ENCODE peak calls at places on chromosomes 1 and 21, in eight cellular contexts. U is left ventricle myocardium inferior, E is OCI-LY7, B is HCT116, C is colonic mucosa, G is pancreas, Z is PC-3, M is thoracic aorta. J is an unnamed sample. For H3K4me1, the result is how much of the 10 kb centered on the place peaks cover.

GRCh38 chr1:198259336-198260109 is 102.7 kb downstream of the NEK7 start:
- DNase-seq in U (no peak), G (no peak), Z (peak), B (no peak), C (no peak), M (no peak), E (no peak), J (no peak)

GRCh38 chr1:5620418-5620817 is 371.8 kb downstream of the NPHP4 start:
- DNase-seq in M (no peak), E (no peak), Z (no peak), G (no peak), C (no peak), U (no peak), B (no peak), J (no peak)

GRCh38 chr1:21280011-21280471 is 10.2 kb downstream of the ECE1 start:
- DNase-seq in G (no peak), M (no peak), C (peak), U (peak), B (no peak), E (no peak), Z (no peak), J (no peak)

GRCh38 chr1:206117151-206117948 is at the start of gene AVPR1B:
- DNase-seq in G (peak), Z (peak), C (peak), B (no peak), E (no peak), U (peak), M (no peak), J (peak)

GRCh38 chr1:41286992-41287391 is 44.9 kb upstream of the SCMH1 start:
- DNase-seq in B (no peak), U (no peak), E (no peak), G (no peak), Z (no peak), C (no peak), M (no peak), J (no peak)

GRCh38 chr1:202254454-202255252 is 61.1 kb downstream of the LGR6 start:
- DNase-seq in B (no peak), Z (peak), M (no peak), C (no peak), G (no peak), E (no peak), U (no peak), J (no peak)

GRCh38 chr1:1004780-1005697 is 5.1 kb upstream of the HES4 start:
- DNase-seq in G (peak), E (no peak), U (no peak), C (peak), M (no peak), B (no peak), Z (no peak), J (peak)

GRCh38 chr1:19934336-19934735 is 10.9 kb upstream of the PLA2G2E start:
- DNase-seq in M (no peak), B (no peak), U (no peak), Z (no peak), C (no peak), G (no peak), E (no peak), J (no peak)

GRCh38 chr1:27102707-27103468 is 52.0 kb downstream of the SLC9A1 start:
- DNase-seq in E (peak), M (no peak), Z (peak), B (no peak), U (peak), G (peak), C (peak), J (peak)

GRCh38 chr1:241451981-241452380 is 67.6 kb downstream of the FH start:
- DNase-seq in M (no peak), U (no peak), G (no peak), E (no peak), B (no peak), C (no peak), Z (no peak), J (no peak)

GRCh38 chr1:36328713-36329112 is 5.3 kb upstream of the EVA1B start:
- DNase-seq in U (no peak), Z (peak), M (no peak), C (peak), G (no peak), E (no peak), B (no peak), J (no peak)

GRCh38 chr21:27693376-27693775 is 726.5 kb upstream of the ADAMTS5 start:
- DNase-seq in C (no peak), U (no peak), Z (peak), B (no peak), E (no peak), M (no peak), G (no peak), J (no peak)

GRCh38 chr1:63664742-63665141 is 71.5 kb downstream of the PGM1 start:
- DNase-seq in C (no peak), G (no peak), Z (no peak), U (no peak), E (no peak), B (no peak), M (no peak), J (no peak)

GRCh38 chr1:54331091-54331772 is 75.0 kb downstream of the SSBP3 start:
- DNase-seq in G (no peak), C (no peak), B (no peak), E (peak), M (no peak), U (no peak), Z (no peak), J (no peak)

GRCh38 chr1:232650433-232650832 is 20.5 kb upstream of the SIPA1L2 start:
- DNase-seq in G (no peak), B (no peak), E (no peak), Z (no peak), C (no peak), M (no peak), U (no peak), J (no peak)

GRCh38 chr1:206606867-206607266 is 5.4 kb downstream of the EIF2D start:
- DNase-seq in B (peak), C (no peak), M (no peak), G (no peak), U (no peak), Z (peak), E (peak), J (no peak)

GRCh38 chr1:225817611-225818061 is 7.7 kb downstream of the EPHX1 start:
- DNase-seq in Z (peak), U (peak), M (peak), E (no peak), G (peak), B (peak), C (peak), J (peak)

GRCh38 chr1:30875197-30875596 is 33.4 kb downstream of the SDC3 start:
- DNase-seq in E (no peak), M (no peak), C (no peak), U (no peak), G (peak), B (no peak), Z (no peak), J (no peak)

GRCh38 chr1:12112711-12113161 is 49.6 kb downstream of the TNFRSF8 start:
- DNase-seq in B (no peak), E (no peak), C (no peak), M (no peak), U (no peak), Z (no peak), G (no peak), J (no peak)

GRCh38 chr1:175390081-175390481 is 197.5 kb upstream of the KIAA0040 start:
- DNase-seq in E (no peak), Z (no peak), G (peak), M (no peak), B (no peak), U (no peak), C (no peak), J (no peak)

GRCh38 chr1:64823691-64824476 is 79.0 kb downstream of the RAVER2 start:
- DNase-seq in M (peak), C (peak), G (peak), B (peak), Z (peak), U (peak), E (peak), J (no peak)

GRCh38 chr1:31765041-31765467 is 914 bp upstream of the ADGRB2 start:
- DNase-seq in E (peak), G (no peak), C (no peak), Z (peak), M (no peak), B (no peak), U (no peak), J (no peak)

GRCh38 chr1:231929311-231929710 is 302.7 kb downstream of the DISC1 start:
- DNase-seq in U (no peak), C (no peak), B (no peak), M (no peak), E (no peak), Z (no peak), G (no peak), J (no peak)

GRCh38 chr21:37593740-37594471 is 227.3 kb downstream of the DYRK1A start:
- DNase-seq in M (no peak), U (no peak), G (no peak), E (no peak), Z (no peak), B (no peak), C (no peak), J (no peak)

GRCh38 chr1:45230537-45230936 is 24.1 kb upstream of the ZSWIM5 start:
- DNase-seq in C (peak), E (peak), Z (peak), B (no peak), M (no peak), U (no peak), G (peak), J (no peak)

GRCh38 chr1:7477593-7477992 is 293.5 kb upstream of the VAMP3 start:
- DNase-seq in B (no peak), M (no peak), Z (no peak), E (no peak), C (no peak), U (no peak), G (no peak), J (no peak)

GRCh38 chr1:114152211-114153050 is 1.2 kb downstream of the SYT6 start:
- DNase-seq in Z (peak), U (peak), B (no peak), M (no peak), E (no peak), C (no peak), G (peak), J (peak)

GRCh38 chr21:14841511-14842472 is 223.0 kb downstream of the NRIP1 start:
- DNase-seq in U (no peak), M (no peak), Z (no peak), G (no peak), B (no peak), C (no peak), E (no peak), J (peak)

GRCh38 chr1:59142663-59143487 is 154.0 kb upstream of the FGGY start:
- DNase-seq in B (peak), G (no peak), M (no peak), U (no peak), Z (peak), E (no peak), C (no peak), J (no peak)

GRCh38 chr21:46203203-46203600 is 18.9 kb upstream of the SPATC1L start:
- DNase-seq in G (no peak), E (no peak), C (no peak), Z (no peak), M (no peak), B (no peak), U (peak), J (no peak)

GRCh38 chr1:65911679-65912078 is 119.0 kb downstream of the PDE4B start:
- DNase-seq in E (no peak), C (no peak), B (no peak), G (no peak), U (no peak), Z (no peak), M (no peak), J (no peak)

GRCh38 chr1:11256299-11256698 is 6.1 kb downstream of the MTOR start:
- DNase-seq in G (no peak), Z (no peak), U (no peak), M (no peak), B (no peak), C (no peak), E (no peak), J (no peak)

GRCh38 chr1:232630047-232630893 is at the start of gene SIPA1L2:
- DNase-seq in U (peak), G (peak), B (peak), Z (peak), C (peak), M (peak), E (peak), J (peak)

GRCh38 chr1:150164769-150165168 is 15.1 kb downstream of the PLEKHO1 start:
- DNase-seq in M (no peak), B (no peak), E (no peak), G (no peak), U (no peak), C (no peak), Z (no peak), J (no peak)

GRCh38 chr1:41102208-41102607 is 80.7 kb upstream of the SLFNL1 start:
- DNase-seq in E (no peak), Z (peak), B (no peak), G (peak), C (peak), M (peak), U (peak), J (peak)

GRCh38 chr1:26961826-26962225 is 1.6 kb upstream of the KDF1 start:
- DNase-seq in Z (peak), G (no peak), C (no peak), B (no peak), E (no peak), M (no peak), U (no peak), J (no peak)

GRCh38 chr1:70509996-70510876 is 99.2 kb downstream of the CTH start:
- DNase-seq in B (peak), C (no peak), E (peak), Z (peak), U (no peak), G (peak), M (no peak), J (no peak)

GRCh38 chr1:22117851-22118250 is 25.0 kb downstream of the WNT4 start:
- DNase-seq in G (no peak), B (no peak), E (no peak), C (no peak), U (no peak), Z (no peak), M (no peak), J (no peak)

GRCh38 chr1:98903726-98904125 is 100.9 kb downstream of the PLPPR5 start:
- DNase-seq in U (no peak), Z (peak), M (no peak), B (no peak), C (no peak), G (no peak), E (no peak), J (no peak)

GRCh38 chr1:119209943-119210342 is 69.5 kb upstream of the WARS2 start:
- DNase-seq in Z (no peak), B (no peak), C (no peak), E (no peak), U (no peak), G (no peak), M (no peak), J (no peak)

GRCh38 chr1:119204169-119204568 is 63.7 kb upstream of the WARS2 start:
- DNase-seq in U (no peak), B (no peak), G (no peak), M (no peak), C (no peak), Z (no peak), E (no peak), J (no peak)

DNA sequence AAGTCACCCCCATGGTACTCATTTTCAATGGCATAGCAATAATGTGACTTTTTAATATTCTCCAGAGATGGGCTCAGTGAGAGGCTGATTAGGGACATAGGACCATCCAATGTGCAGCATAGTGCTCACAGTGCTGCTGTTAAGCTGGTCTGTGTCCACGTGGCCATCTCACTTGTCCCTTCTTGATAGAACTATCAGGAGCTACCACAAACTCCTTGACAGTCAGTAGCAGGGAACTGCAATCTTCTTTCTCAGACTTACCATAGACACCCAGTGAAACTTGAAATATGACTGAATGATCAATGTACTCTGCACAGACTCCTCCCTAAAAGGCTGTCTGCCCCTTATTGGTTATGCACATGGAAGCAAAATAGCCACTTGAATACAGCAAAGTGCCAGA is 64.5 kb upstream of the WARS2 start:
- DNase-seq in C (no peak), U (no peak), G (no peak), B (no peak), M (no peak), E (no peak), Z (no peak), J (no peak)
- H3K4me3 ChIP-seq in C (no peak), U (no peak), G (no peak), B (no peak), M (no peak), E (no peak), Z (no peak), J (no peak)

DNA sequence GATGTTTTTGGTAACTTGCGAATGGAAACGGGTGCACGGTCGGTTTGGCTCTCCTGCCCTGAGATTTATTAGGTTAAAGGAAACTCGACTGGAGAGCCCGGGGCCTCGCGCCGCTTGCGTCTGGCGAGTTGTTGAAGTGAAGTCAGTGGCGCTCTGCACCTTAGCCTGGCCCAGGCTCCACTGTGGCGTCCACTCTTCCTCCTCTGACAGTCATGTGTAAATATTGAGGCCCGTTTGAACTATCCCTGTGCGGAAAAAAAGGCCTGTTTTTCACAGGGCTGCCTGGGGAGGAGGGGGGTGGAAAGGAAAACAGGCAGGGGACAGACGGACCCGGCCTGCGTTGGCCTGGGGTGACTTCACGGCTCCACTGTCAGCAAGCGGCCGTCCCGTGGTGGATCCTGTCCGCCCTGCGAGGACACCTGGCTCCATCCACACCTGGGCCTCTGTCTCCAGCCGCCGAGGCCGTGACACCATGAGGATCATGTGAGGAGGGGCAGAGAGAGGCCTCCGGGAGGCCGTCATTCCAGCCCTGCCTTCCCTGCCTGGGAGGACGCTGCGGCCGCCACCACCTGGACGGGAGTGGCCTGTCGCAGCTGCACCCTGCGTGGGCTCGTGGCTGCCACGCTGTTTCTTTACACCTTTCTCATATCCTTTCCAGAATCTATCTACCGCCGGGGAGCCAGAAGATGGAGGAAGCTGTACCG is 59.8 kb downstream of the FAAP20 start:
- DNase-seq in G (no peak), Z (no peak), C (no peak), B (no peak), E (no peak), M (no peak), U (peak), J (peak)
- H3K4me1 ChIP-seq in G (under half), Z (under half), C (under half), B (half or more), E (under half), M (under half), U (under half), J (under half)

GRCh38 chr1:204830671-204831585 is 39.7 kb upstream of the NFASC start:
- DNase-seq in U (no peak), M (no peak), Z (no peak), G (no peak), E (no peak), B (no peak), C (no peak), J (no peak)

GRCh38 chr1:204829133-204829532 is 41.5 kb upstream of the NFASC start:
- DNase-seq in U (no peak), B (no peak), Z (no peak), G (no peak), C (no peak), E (no peak), M (no peak), J (no peak)

GRCh38 chr1:204834329-204834728 is 36.3 kb upstream of the NFASC start:
- DNase-seq in B (no peak), Z (no peak), M (no peak), G (no peak), C (no peak), U (no peak), E (no peak), J (no peak)

GRCh38 chr1:204826970-204827369 is 43.7 kb upstream of the NFASC start:
- DNase-seq in C (peak), E (peak), G (no peak), B (no peak), M (no peak), Z (peak), U (no peak), J (no peak)

DNA sequence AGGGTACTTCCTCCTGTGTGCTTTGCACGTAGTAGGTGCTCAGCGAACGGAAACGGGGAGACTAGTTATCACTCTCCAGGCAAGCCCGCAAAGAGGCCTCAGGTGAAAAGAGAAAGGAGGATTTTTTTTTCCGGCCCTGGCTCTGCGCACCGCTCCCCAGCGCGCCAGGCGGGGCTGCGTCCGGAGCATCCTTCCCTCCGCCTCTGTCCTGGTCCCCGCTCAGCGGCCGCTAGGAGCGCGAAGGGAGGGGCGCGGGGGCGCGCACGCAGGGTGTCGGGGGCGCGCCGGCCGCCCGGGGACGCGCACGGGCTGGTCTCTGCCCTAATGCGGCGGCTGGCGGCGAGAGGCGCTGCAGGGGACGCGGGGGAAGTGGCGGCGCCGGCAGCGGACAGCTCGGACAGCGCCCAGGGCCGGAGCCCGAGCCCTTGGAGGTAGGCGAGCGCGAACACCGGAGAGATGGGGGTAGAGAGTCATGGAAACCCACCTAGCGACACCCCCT is 42.3 kb upstream of the NFASC start:
- DNase-seq in U (peak), M (no peak), G (peak), E (no peak), C (peak), Z (peak), B (no peak), J (peak)
- TF ChIP-seq CTCF in U (peak), M (peak), G (no peak), E (no peak), C (no peak), Z (no peak), B (no peak), J (peak)

GRCh38 chr1:245207801-245208200 is 53.0 kb downstream of the KIF26B start:
- DNase-seq in M (no peak), Z (no peak), C (no peak), B (no peak), G (no peak), U (no peak), E (no peak), J (no peak)

GRCh38 chr1:245209658-245210415 is 55.1 kb downstream of the KIF26B start:
- DNase-seq in U (no peak), Z (no peak), C (no peak), E (no peak), G (no peak), B (no peak), M (no peak), J (no peak)

GRCh38 chr1:245205396-245205795 is 50.6 kb downstream of the KIF26B start:
- DNase-seq in G (no peak), M (no peak), U (no peak), B (no peak), C (no peak), Z (no peak), E (no peak), J (no peak)

GRCh38 chr1:245207056-245207638 is 52.4 kb downstream of the KIF26B start:
- DNase-seq in B (no peak), Z (no peak), M (no peak), E (no peak), U (no peak), C (no peak), G (no peak), J (no peak)

DNA sequence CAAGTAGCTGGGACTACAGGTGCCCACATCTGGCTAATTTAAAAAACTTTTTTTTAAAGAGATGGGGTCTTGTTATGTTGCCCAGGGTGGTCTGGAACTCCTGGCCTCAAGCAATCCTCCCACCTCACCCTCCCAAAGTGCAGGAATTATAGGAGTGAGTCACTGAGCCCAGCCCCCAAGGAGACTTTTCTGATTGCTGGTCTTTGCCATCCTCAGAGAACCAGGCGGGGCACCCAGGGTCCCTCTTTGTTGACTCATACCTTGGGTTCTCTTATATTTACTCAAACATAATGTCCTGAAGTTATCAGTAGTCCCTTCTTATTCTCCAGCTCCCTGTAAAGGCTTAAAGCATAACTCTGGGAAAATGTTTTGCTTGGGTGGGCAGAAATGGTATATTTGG is 51.1 kb downstream of the KIF26B start:
- DNase-seq in C (no peak), U (no peak), E (no peak), Z (no peak), B (no peak), G (no peak), M (no peak), J (no peak)
- H3K4me3 ChIP-seq in C (no peak), U (no peak), E (no peak), Z (no peak), B (no peak), G (no peak), M (no peak), J (no peak)